ENCODE peak calls at places on chromosome 11, in five cellular contexts. N, I, U, J and V are unnamed samples.
A peak's percentile ranks its signal among the peaks of the same experiment; 100 is the strongest.

GRCh38 chr11:2526808-2527381 is 82.1 kb downstream of the KCNQ1 start:
- DNase-seq in N (no peak), I (no peak), U (no peak), J (no peak), V (no peak)

GRCh38 chr11:46594383-46594718 is 528 bp upstream of the AMBRA1 start:
- DNase-seq in N (no peak), I (no peak), U (no peak), J (no peak), V (no peak)

GRCh38 chr11:66264893-66265292 is 3.5 kb upstream of the RAB1B start:
- DNase-seq in N (no peak), I (no peak), U (no peak), J (no peak), V (peak; percentile 31)

GRCh38 chr11:70074701-70075100 is 3.4 kb upstream of the ANO1 start:
- DNase-seq in N (no peak), I (no peak), U (no peak), J (no peak), V (no peak)

GRCh38 chr11:34549271-34549670 is 35.7 kb upstream of the ELF5 start:
- DNase-seq in N (no peak), I (no peak), U (no peak), J (no peak), V (no peak)

GRCh38 chr11:1693327-1694063 is 3.5 kb upstream of the KRTAP5-6 start:
- DNase-seq in N (peak; percentile 64), I (peak; percentile 57), U (peak; percentile 20), J (peak; percentile 74), V (peak; percentile 71)

GRCh38 chr11:64713031-64713780 is 9.8 kb downstream of the NRXN2 start:
- DNase-seq in N (no peak), I (no peak), U (no peak), J (peak; percentile 14), V (no peak)

GRCh38 chr11:79076526-79077115 is 364.2 kb downstream of the TENM4 start:
- DNase-seq in N (no peak), I (no peak), U (no peak), J (no peak), V (no peak)

GRCh38 chr11:65429724-65430405 is 7.3 kb downstream of the NEAT1 start:
- DNase-seq in N (no peak), I (no peak), U (peak; percentile 43), J (peak; percentile 82), V (peak; percentile 21)

GRCh38 chr11:636511-637332 is at the start of gene DRD4:
- DNase-seq in N (no peak), I (no peak), U (no peak), J (no peak), V (no peak)

GRCh38 chr11:27525824-27526516 is 19.4 kb upstream of the LIN7C start:
- DNase-seq in N (no peak), I (no peak), U (no peak), J (no peak), V (no peak)

GRCh38 chr11:67389477-67389876 is 2.3 kb upstream of the RAD9A start:
- DNase-seq in N (no peak), I (peak; percentile 56), U (no peak), J (no peak), V (peak; percentile 39)

GRCh38 chr11:10295056-10295901 is 1.3 kb upstream of the SBF2 start:
- DNase-seq in N (no peak), I (no peak), U (no peak), J (no peak), V (no peak)

GRCh38 chr11:112874959-112875358 is 86.3 kb upstream of the NCAM1 start:
- DNase-seq in N (no peak), I (no peak), U (no peak), J (no peak), V (no peak)

GRCh38 chr11:69920500-69921428 is 101.5 kb upstream of the FGF3 start:
- DNase-seq in N (no peak), I (no peak), U (no peak), J (no peak), V (no peak)

GRCh38 chr11:104206936-104207335 is 43.0 kb upstream of the PDGFD start:
- DNase-seq in N (no peak), I (no peak), U (no peak), J (no peak), V (no peak)

GRCh38 chr11:44518968-44519550 is 46.4 kb upstream of the CD82 start:
- DNase-seq in N (no peak), I (no peak), U (no peak), J (no peak), V (no peak)

GRCh38 chr11:70573701-70574151 is 175.4 kb downstream of the CTTN start:
- DNase-seq in N (no peak), I (no peak), U (no peak), J (no peak), V (no peak)

GRCh38 chr11:88344869-88345268 is 7.3 kb upstream of the CTSC start:
- DNase-seq in N (no peak), I (no peak), U (no peak), J (no peak), V (no peak)

GRCh38 chr11:68889948-68890446 is 13.6 kb downstream of the MRPL21 start:
- DNase-seq in N (no peak), I (no peak), U (no peak), J (peak; percentile 94), V (no peak)

GRCh38 chr11:78295991-78296930 is 107.5 kb downstream of the USP35 start:
- DNase-seq in N (no peak), I (no peak), U (no peak), J (no peak), V (no peak)

GRCh38 chr11:69262918-69263735 is 30.8 kb upstream of the MYEOV start:
- DNase-seq in N (no peak), I (no peak), U (no peak), J (no peak), V (no peak)

GRCh38 chr11:23539556-23539955 is 679.3 kb upstream of the CCDC179 start:
- DNase-seq in N (no peak), I (no peak), U (no peak), J (peak; percentile 32), V (no peak)

GRCh38 chr11:68090287-68090686 is 30.9 kb downstream of the CHKA start:
- DNase-seq in N (no peak), I (no peak), U (no peak), J (no peak), V (no peak)

GRCh38 chr11:95419915-95420314 is 188.9 kb upstream of the SESN3 start:
- DNase-seq in N (no peak), I (no peak), U (no peak), J (peak; percentile 53), V (no peak)

GRCh38 chr11:34342008-34342533 is 15.7 kb downstream of the ABTB2 start:
- DNase-seq in N (no peak), I (no peak), U (no peak), J (peak; percentile 59), V (no peak)

GRCh38 chr11:75084883-75085282 is 11.8 kb downstream of the OR2AT4 start:
- DNase-seq in N (no peak), I (no peak), U (no peak), J (no peak), V (no peak)

GRCh38 chr11:44946268-44946667 is 4.4 kb downstream of the TP53I11 start:
- DNase-seq in N (no peak), I (no peak), U (no peak), J (no peak), V (no peak)

GRCh38 chr11:99325807-99326206 is 305.1 kb downstream of the CNTN5 start:
- DNase-seq in N (no peak), I (no peak), U (no peak), J (peak; percentile 84), V (no peak)

GRCh38 chr11:75400110-75400865 is 970 bp downstream of the RPS3 start:
- DNase-seq in N (no peak), I (no peak), U (no peak), J (no peak), V (no peak)

GRCh38 chr11:70505331-70505731 is 107.0 kb downstream of the CTTN start:
- DNase-seq in N (no peak), I (no peak), U (no peak), J (no peak), V (no peak)

GRCh38 chr11:90947930-90948329 is 725.1 kb upstream of the CHORDC1 start:
- DNase-seq in N (no peak), I (no peak), U (no peak), J (no peak), V (no peak)

GRCh38 chr11:7630002-7630401 is 43.3 kb downstream of the CYB5R2 start:
- DNase-seq in N (no peak), I (no peak), U (no peak), J (no peak), V (no peak)

GRCh38 chr11:126146454-126147192 is 64.8 kb downstream of the RPUSD4 start:
- DNase-seq in N (no peak), I (no peak), U (peak; percentile 14), J (no peak), V (no peak)

GRCh38 chr11:64089915-64090810 is 54.4 kb downstream of the FLRT1 start:
- DNase-seq in N (no peak), I (no peak), U (no peak), J (no peak), V (no peak)

GRCh38 chr11:122882809-122883681 is 486 bp downstream of the JHY start:
- DNase-seq in N (peak; percentile 16), I (peak; percentile 23), U (no peak), J (no peak), V (peak; percentile 48)

GRCh38 chr11:61954106-61955030 is 4.2 kb downstream of the BEST1 start:
- DNase-seq in N (no peak), I (no peak), U (no peak), J (no peak), V (no peak)